ENCODE peak calls at places on chromosomes 12 and 14, in ten cellular contexts. H is AG10803, Y is cardiac fibroblast, D is foreskin fibroblast, P is left ventricle myocardium inferior, C is transverse colon, E is type B pancreatic cell, Z is MCF 10A, F is neural crest cell, N is fibroblast of the aortic adventitia. J is an unnamed sample.

GRCh38 chr14:81818271-81818670 is 284.6 kb upstream of the SEL1L start:
- DNase-seq in H (no peak), Y (no peak), D (no peak), P (no peak), C (no peak), E (no peak), Z (no peak), F (no peak), N (no peak), J (no peak)

GRCh38 chr12:128844031-128844635 is 9.1 kb upstream of the GLT1D1 start:
- DNase-seq in H (no peak), Y (no peak), D (no peak), P (no peak), C (no peak), E (no peak), Z (no peak), F (no peak), N (no peak), J (no peak)

GRCh38 chr14:89977668-89978067 is 21.9 kb downstream of the TDP1 start:
- DNase-seq in H (no peak), Y (no peak), D (no peak), P (no peak), C (no peak), E (no peak), Z (no peak), F (no peak), N (no peak), J (no peak)

GRCh38 chr14:68781161-68782021 is 11.5 kb downstream of the ZFP36L1 start:
- DNase-seq in H (no peak), Y (no peak), D (no peak), P (no peak), C (peak), E (peak), Z (no peak), F (no peak), N (no peak), J (peak)

GRCh38 chr14:95521001-95521400 is 4.6 kb upstream of the SYNE3 start:
- DNase-seq in H (no peak), Y (no peak), D (no peak), P (no peak), C (no peak), E (no peak), Z (no peak), F (no peak), N (no peak), J (no peak)

GRCh38 chr12:122403115-122403770 is 19.2 kb downstream of the CLIP1 start:
- DNase-seq in H (no peak), Y (no peak), D (no peak), P (no peak), C (no peak), E (no peak), Z (no peak), F (no peak), N (no peak), J (no peak)

GRCh38 chr12:101773560-101774206 is 34.4 kb upstream of the SYCP3 start:
- DNase-seq in H (peak), Y (peak), D (peak), P (peak), C (peak), E (no peak), Z (peak), F (peak), N (peak), J (no peak)

GRCh38 chr14:31208546-31209424 is 1.2 kb upstream of the HECTD1 start:
- DNase-seq in H (no peak), Y (no peak), D (no peak), P (no peak), C (peak), E (no peak), Z (no peak), F (no peak), N (no peak), J (no peak)

GRCh38 chr12:57367121-57367520 is 63.7 kb downstream of the R3HDM2 start:
- DNase-seq in H (no peak), Y (no peak), D (no peak), P (no peak), C (no peak), E (no peak), Z (no peak), F (no peak), N (no peak), J (no peak)

GRCh38 chr12:24909667-24910066 is 39.2 kb downstream of the BCAT1 start:
- DNase-seq in H (peak), Y (peak), D (peak), P (peak), C (peak), E (no peak), Z (peak), F (no peak), N (peak), J (no peak)

GRCh38 chr12:57629897-57630471 is 3.0 kb downstream of the B4GALNT1 start:
- DNase-seq in H (no peak), Y (no peak), D (no peak), P (no peak), C (no peak), E (peak), Z (no peak), F (no peak), N (no peak), J (peak)

GRCh38 chr12:26443309-26443708 is 247.9 kb downstream of the SSPN start:
- DNase-seq in H (no peak), Y (no peak), D (no peak), P (no peak), C (no peak), E (no peak), Z (no peak), F (no peak), N (no peak), J (no peak)

GRCh38 chr12:111850526-111850925 is 8.5 kb downstream of the MAPKAPK5 start:
- DNase-seq in H (no peak), Y (no peak), D (no peak), P (no peak), C (no peak), E (no peak), Z (no peak), F (no peak), N (no peak), J (no peak)

GRCh38 chr12:100632445-100632892 is 59.0 kb downstream of the GAS2L3 start:
- DNase-seq in H (no peak), Y (no peak), D (no peak), P (no peak), C (no peak), E (no peak), Z (no peak), F (no peak), N (no peak), J (no peak)

GRCh38 chr12:31591308-31591901 is 469 bp upstream of the DENND5B start:
- DNase-seq in H (peak), Y (peak), D (peak), P (no peak), C (peak), E (no peak), Z (no peak), F (peak), N (peak), J (no peak)

GRCh38 chr12:11860026-11860425 is 210.6 kb downstream of the ETV6 start:
- DNase-seq in H (no peak), Y (no peak), D (no peak), P (no peak), C (no peak), E (no peak), Z (no peak), F (no peak), N (no peak), J (no peak)

GRCh38 chr12:8697476-8698131 is at the start of gene RIMKLB:
- DNase-seq in H (peak), Y (peak), D (peak), P (peak), C (peak), E (peak), Z (peak), F (peak), N (peak), J (peak)

GRCh38 chr12:40017488-40017887 is 88.4 kb downstream of the SLC2A13 start:
- DNase-seq in H (no peak), Y (no peak), D (no peak), P (no peak), C (no peak), E (no peak), Z (no peak), F (no peak), N (no peak), J (no peak)

GRCh38 chr12:4108803-4109345 is 164.7 kb upstream of the CCND2 start:
- DNase-seq in H (no peak), Y (no peak), D (peak), P (no peak), C (no peak), E (no peak), Z (no peak), F (no peak), N (no peak), J (no peak)

GRCh38 chr12:69352904-69353303 is 4.7 kb downstream of the LYZ start:
- DNase-seq in H (no peak), Y (no peak), D (no peak), P (no peak), C (no peak), E (no peak), Z (no peak), F (no peak), N (no peak), J (no peak)

GRCh38 chr12:90102957-90103652 is 394.5 kb upstream of the ATP2B1 start:
- DNase-seq in H (peak), Y (peak), D (no peak), P (no peak), C (peak), E (no peak), Z (peak), F (no peak), N (peak), J (no peak)

GRCh38 chr12:69284131-69284530 is 44.8 kb downstream of the CPSF6 start:
- DNase-seq in H (peak), Y (peak), D (peak), P (peak), C (peak), E (no peak), Z (peak), F (peak), N (peak), J (no peak)

GRCh38 chr12:2306012-2306411 is 253.2 kb downstream of the CACNA1C start:
- DNase-seq in H (no peak), Y (no peak), D (no peak), P (no peak), C (no peak), E (no peak), Z (no peak), F (no peak), N (no peak), J (no peak)

GRCh38 chr12:27899151-27899661 is 73.3 kb downstream of the PTHLH start:
- DNase-seq in H (peak), Y (peak), D (peak), P (no peak), C (no peak), E (no peak), Z (peak), F (no peak), N (peak), J (no peak)

GRCh38 chr12:44294649-44295048 is 458.8 kb downstream of the TMEM117 start:
- DNase-seq in H (no peak), Y (no peak), D (no peak), P (no peak), C (no peak), E (no peak), Z (no peak), F (no peak), N (no peak), J (no peak)

DNA sequence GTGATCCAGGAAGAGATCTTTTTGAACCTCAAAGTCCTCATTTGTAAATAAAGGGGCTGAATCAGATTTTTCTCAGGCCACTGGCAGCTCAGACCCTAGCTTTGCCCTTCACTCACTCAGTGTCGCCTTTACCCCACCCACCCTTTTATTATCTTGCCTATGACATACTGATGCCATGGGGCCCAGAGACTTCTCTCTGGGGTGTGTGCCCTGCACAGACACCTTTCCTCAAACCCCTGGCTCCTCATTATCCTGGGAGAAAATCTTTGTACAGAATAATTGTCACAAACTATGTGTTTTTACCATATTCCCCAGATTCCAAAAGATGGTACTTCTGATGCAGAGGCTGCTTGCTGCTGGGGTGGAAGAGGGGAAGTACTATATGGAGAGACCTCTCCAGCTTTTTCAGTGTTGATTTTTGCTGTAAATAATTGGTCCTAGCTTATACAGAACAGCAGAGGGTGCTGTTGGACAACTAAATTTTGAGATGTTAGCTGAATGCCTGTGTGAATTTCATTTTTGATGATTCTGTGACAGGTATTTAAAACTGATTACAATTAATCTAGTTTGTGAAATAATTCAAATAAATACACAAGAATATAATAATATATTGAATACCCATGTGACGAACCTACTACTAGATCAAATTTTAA is 53.9 kb upstream of the DCD start:
- DNase-seq in H (peak), Y (peak), D (peak), P (no peak), C (no peak), E (no peak), Z (peak), F (no peak), N (peak), J (no peak)
- TF ChIP-seq CTCF in H (peak), Y (peak), D (peak), P (peak), C (peak), E (peak), Z (peak), F (peak), N (peak), J (peak)

DNA sequence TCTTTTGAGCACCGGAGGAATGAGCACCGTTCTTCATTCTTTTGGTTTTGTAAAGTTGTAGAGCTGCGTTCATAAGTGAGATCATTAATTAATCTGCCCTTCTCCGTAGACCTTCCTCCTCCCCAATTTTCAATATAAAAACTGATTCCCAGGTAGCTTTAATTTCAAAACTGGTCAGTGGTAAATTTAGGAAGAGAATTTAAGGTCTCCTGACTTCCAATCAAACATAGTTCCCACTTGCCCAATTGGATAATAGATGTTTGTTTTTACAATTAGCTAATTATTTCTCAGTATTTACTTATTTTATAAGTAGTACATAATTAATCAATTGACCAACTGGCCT is 27.2 kb upstream of the YBX3 start:
- DNase-seq in H (no peak), Y (no peak), D (no peak), P (no peak), C (no peak), E (no peak), Z (no peak), F (no peak), N (no peak), J (no peak)
- TF ChIP-seq CTCF in H (no peak), Y (no peak), D (no peak), P (peak), C (no peak), E (no peak), Z (no peak), F (peak), N (no peak), J (no peak)

GRCh38 chr14:53968756-53969155 is 12.1 kb upstream of the BMP4 start:
- DNase-seq in H (no peak), Y (no peak), D (no peak), P (no peak), C (no peak), E (no peak), Z (no peak), F (no peak), N (no peak), J (no peak)

GRCh38 chr14:53964249-53964648 is 7.6 kb upstream of the BMP4 start:
- DNase-seq in H (no peak), Y (no peak), D (no peak), P (no peak), C (no peak), E (no peak), Z (no peak), F (no peak), N (no peak), J (no peak)

GRCh38 chr14:53962954-53963490 is 6.4 kb upstream of the BMP4 start:
- DNase-seq in H (no peak), Y (no peak), D (no peak), P (no peak), C (no peak), E (no peak), Z (no peak), F (no peak), N (no peak), J (no peak)

GRCh38 chr14:53967606-53968005 is 11.0 kb upstream of the BMP4 start:
- DNase-seq in H (no peak), Y (no peak), D (no peak), P (no peak), C (no peak), E (no peak), Z (peak), F (no peak), N (no peak), J (no peak)

DNA sequence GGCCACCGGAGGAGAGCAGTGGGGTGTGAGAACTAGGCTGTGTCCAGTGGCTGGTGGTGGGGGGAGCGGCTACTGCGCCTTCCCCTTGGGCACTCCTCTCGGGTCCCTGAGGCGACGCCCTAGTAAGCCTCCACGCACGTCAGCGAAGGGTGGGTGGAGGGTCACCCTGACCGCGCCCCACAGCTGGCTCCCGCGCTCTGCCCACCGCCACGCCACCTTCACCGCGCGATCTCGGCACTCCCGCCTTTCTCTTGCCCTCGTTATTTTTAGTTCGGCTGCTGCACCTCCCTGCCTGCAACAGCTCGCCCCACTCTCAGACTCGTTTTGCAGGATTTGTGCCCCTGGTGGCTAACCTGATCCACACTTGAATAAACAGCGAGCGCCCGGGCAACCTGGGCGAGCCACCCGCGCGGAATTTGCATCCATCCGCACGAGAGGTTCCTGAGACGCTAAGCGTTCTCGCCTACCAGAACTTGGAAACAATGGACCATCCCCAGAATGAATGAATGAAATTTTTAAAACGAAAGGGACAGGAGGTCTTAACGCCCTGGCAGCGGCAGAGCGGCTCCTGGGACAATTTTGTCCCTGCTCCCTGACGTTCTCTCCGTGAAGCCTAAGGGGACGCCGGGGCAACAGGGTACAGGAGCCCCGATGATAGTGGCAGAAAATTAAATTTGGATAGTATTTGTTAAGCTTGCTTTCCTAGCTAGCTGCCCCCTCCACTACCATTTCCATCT is 7.0 kb upstream of the BMP4 start:
- DNase-seq in H (no peak), Y (no peak), D (no peak), P (peak), C (peak), E (peak), Z (no peak), F (no peak), N (peak), J (no peak)
- TF ChIP-seq CTCF in H (peak), Y (peak), D (peak), P (peak), C (peak), E (peak), Z (no peak), F (peak), N (peak), J (peak)

DNA sequence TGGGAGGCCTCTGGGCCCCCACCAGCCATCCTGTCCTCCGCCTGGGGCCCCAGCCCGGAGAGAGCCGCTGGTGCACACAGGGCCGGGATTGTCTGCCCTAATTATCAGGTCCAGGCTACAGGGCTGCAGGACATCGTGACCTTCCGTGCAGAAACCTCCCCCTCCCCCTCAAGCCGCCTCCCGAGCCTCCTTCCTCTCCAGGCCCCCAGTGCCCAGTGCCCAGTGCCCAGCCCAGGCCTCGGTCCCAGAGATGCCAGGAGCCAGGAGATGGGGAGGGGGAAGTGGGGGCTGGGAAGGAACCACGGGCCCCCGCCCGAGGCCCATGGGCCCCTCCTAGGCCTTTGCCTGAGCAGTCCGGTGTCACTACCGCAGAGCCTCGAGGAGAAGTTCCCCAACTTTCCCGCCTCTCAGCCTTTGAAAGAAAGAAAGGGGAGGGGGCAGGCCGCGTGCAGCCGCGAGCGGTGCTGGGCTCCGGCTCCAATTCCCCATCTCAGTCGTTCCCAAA is 612 bp upstream of the GAPDH start:
- DNase-seq in H (peak), Y (peak), D (peak), P (peak), C (peak), E (peak), Z (peak), F (peak), N (peak), J (peak)
- TF ChIP-seq CTCF in H (no peak), Y (no peak), D (no peak), P (no peak), C (no peak), E (no peak), Z (no peak), F (no peak), N (no peak), J (no peak)

GRCh38 chr12:13024151-13024946 is 19.8 kb upstream of the FAM234B start:
- DNase-seq in H (peak), Y (peak), D (peak), P (no peak), C (peak), E (no peak), Z (no peak), F (no peak), N (peak), J (no peak)
- TF ChIP-seq CTCF in H (peak), Y (peak), D (peak), P (no peak), C (peak), E (peak), Z (no peak), F (no peak), N (peak), J (no peak)

GRCh38 chr14:73824536-73824935 is 27.1 kb upstream of the PTGR2 start:
- DNase-seq in H (no peak), Y (no peak), D (no peak), P (no peak), C (no peak), E (no peak), Z (no peak), F (no peak), N (no peak), J (no peak)

GRCh38 chr14:73823339-73823885 is 28.2 kb upstream of the PTGR2 start:
- DNase-seq in H (no peak), Y (no peak), D (no peak), P (no peak), C (no peak), E (no peak), Z (no peak), F (no peak), N (no peak), J (no peak)

GRCh38 chr14:73829526-73830431 is 21.9 kb upstream of the PTGR2 start:
- DNase-seq in H (peak), Y (peak), D (peak), P (no peak), C (no peak), E (no peak), Z (peak), F (no peak), N (peak), J (no peak)

GRCh38 chr14:73824116-73824515 is 27.5 kb upstream of the PTGR2 start:
- DNase-seq in H (no peak), Y (no peak), D (no peak), P (no peak), C (no peak), E (no peak), Z (no peak), F (no peak), N (no peak), J (no peak)

DNA sequence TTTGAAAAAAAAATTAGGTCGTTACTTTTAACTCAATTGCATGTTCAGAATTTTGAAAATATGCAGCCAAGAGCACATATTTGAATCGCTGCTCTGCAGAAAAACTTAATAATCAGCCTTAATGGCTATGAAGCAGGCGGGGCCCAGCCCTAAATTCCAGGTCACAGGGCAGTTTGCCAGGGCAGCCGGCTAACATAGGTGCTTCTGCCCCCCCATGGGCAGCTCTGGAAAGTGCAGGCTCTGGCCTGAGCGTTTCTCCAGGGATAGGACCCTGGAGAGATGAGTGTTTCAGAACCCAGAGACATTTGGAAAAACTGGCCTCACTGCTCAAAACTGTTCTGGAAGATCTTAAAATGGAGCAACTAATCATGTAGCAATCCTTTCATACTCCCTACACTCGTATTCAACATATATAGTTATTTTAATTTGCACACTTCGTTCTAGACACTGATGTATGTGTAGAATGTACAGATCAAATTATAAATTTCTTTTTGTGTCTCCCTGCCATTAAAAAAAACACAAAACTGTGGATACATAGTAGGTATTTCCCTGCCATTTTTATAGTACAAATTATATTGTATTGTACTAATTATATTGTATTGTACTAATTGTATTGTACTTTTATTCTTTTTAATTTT is 26.0 kb upstream of the PTGR2 start:
- DNase-seq in H (peak), Y (peak), D (peak), P (peak), C (peak), E (peak), Z (peak), F (peak), N (peak), J (peak)
- TF ChIP-seq CTCF in H (peak), Y (peak), D (peak), P (peak), C (peak), E (peak), Z (peak), F (peak), N (peak), J (peak)